ENCODE peak calls at places on chromosomes 2 and 18, in six cellular contexts. One of them, this sample, is unnamed.

GRCh38 chr2:40037303-40037702 is 258.2 kb upstream of the THUMPD2 start:
- DNase-seq in right cardiac atrium: no peak
- DNase-seq in esophagus squamous epithelium: no peak
- DNase-seq in hippocampal formation: no peak
- DNase-seq in fibroblast of gingiva: no peak
- DNase-seq in fibroblast of the conjunctiva: no peak
- DNase-seq in this sample: no peak

GRCh38 chr18:74063023-74063422 is 84.6 kb downstream of the FBXO15 start:
- DNase-seq in fibroblast of the conjunctiva: no peak
- DNase-seq in right cardiac atrium: no peak
- DNase-seq in fibroblast of gingiva: no peak
- DNase-seq in hippocampal formation: no peak
- DNase-seq in esophagus squamous epithelium: no peak
- DNase-seq in this sample: no peak

GRCh38 chr18:63882333-63883141 is 5.0 kb upstream of the SERPINB2 start:
- DNase-seq in hippocampal formation: no peak
- DNase-seq in right cardiac atrium: peak
- DNase-seq in esophagus squamous epithelium: no peak
- DNase-seq in fibroblast of gingiva: peak
- DNase-seq in fibroblast of the conjunctiva: peak
- DNase-seq in this sample: no peak

GRCh38 chr2:163039266-163039665 is 200.7 kb upstream of the KCNH7 start:
- DNase-seq in esophagus squamous epithelium: no peak
- DNase-seq in fibroblast of gingiva: no peak
- DNase-seq in hippocampal formation: no peak
- DNase-seq in right cardiac atrium: no peak
- DNase-seq in fibroblast of the conjunctiva: no peak
- DNase-seq in this sample: no peak

GRCh38 chr2:5696741-5697521 is 4.7 kb downstream of the SOX11 start:
- DNase-seq in fibroblast of the conjunctiva: peak
- DNase-seq in esophagus squamous epithelium: no peak
- DNase-seq in right cardiac atrium: peak
- DNase-seq in fibroblast of gingiva: no peak
- DNase-seq in hippocampal formation: peak
- DNase-seq in this sample: no peak

GRCh38 chr2:152098798-152099654 is at the start of gene CACNB4:
- DNase-seq in hippocampal formation: no peak
- DNase-seq in fibroblast of gingiva: peak
- DNase-seq in esophagus squamous epithelium: no peak
- DNase-seq in fibroblast of the conjunctiva: no peak
- DNase-seq in right cardiac atrium: peak
- DNase-seq in this sample: no peak

GRCh38 chr2:128375454-128375853 is 56.8 kb upstream of the HS6ST1 start:
- DNase-seq in right cardiac atrium: no peak
- DNase-seq in fibroblast of the conjunctiva: no peak
- DNase-seq in hippocampal formation: no peak
- DNase-seq in esophagus squamous epithelium: no peak
- DNase-seq in fibroblast of gingiva: peak
- DNase-seq in this sample: no peak

GRCh38 chr2:159202568-159203071 is 83.9 kb downstream of the WDSUB1 start:
- DNase-seq in fibroblast of gingiva: peak
- DNase-seq in right cardiac atrium: peak
- DNase-seq in esophagus squamous epithelium: no peak
- DNase-seq in hippocampal formation: peak
- DNase-seq in fibroblast of the conjunctiva: peak
- DNase-seq in this sample: no peak

GRCh38 chr2:239114119-239114581 is 266.3 kb downstream of the TWIST2 start:
- DNase-seq in right cardiac atrium: peak
- DNase-seq in esophagus squamous epithelium: no peak
- DNase-seq in fibroblast of gingiva: peak
- DNase-seq in hippocampal formation: no peak
- DNase-seq in fibroblast of the conjunctiva: no peak
- DNase-seq in this sample: no peak

This sample was measured in SK-N-MC.